ENCODE peak calls at places on chromosomes 6 and 20, in five cellular contexts. L is prostate gland; Q is stimulated activated CD8-positive, alpha-beta memory T cell treated with anti-CD3 and anti-CD28 coated beads, Interleukin-4, amount 100 ng/mL, for 24 hours; T is left ventricle myocardium inferior; F is astrocyte of the spinal cord. D is an unnamed sample.

GRCh38 chr20:2252419-2253060 is 43.3 kb upstream of the TGM3 start:
- DNase-seq in F (no peak), L (no peak), T (no peak), Q (no peak), D (no peak)

GRCh38 chr20:33697129-33697528 is 10.9 kb upstream of the E2F1 start:
- DNase-seq in L (no peak), T (no peak), F (no peak), Q (no peak), D (no peak)

GRCh38 chr6:42618686-42619085 is 54.9 kb downstream of the UBR2 start:
- DNase-seq in L (no peak), T (no peak), F (peak; percentile 10), Q (no peak), D (no peak)

GRCh38 chr20:54645445-54646155 is 170.2 kb downstream of the DOK5 start:
- DNase-seq in L (no peak), T (no peak), F (no peak), Q (no peak), D (peak; percentile 5)

GRCh38 chr6:142384455-142385332 is 82.9 kb downstream of the ADGRG6 start:
- DNase-seq in L (no peak), F (peak; percentile 25), Q (no peak), T (no peak), D (no peak)

GRCh38 chr6:129124334-129124733 is 241.4 kb downstream of the LAMA2 start:
- DNase-seq in Q (no peak), L (no peak), F (no peak), T (no peak), D (no peak)

GRCh38 chr6:35552285-35552917 is 39.7 kb upstream of the TULP1 start:
- DNase-seq in F (no peak), Q (peak; percentile 41), T (no peak), L (no peak), D (no peak)

GRCh38 chr6:111615916-111616612 is 10.4 kb upstream of the TRAF3IP2 start:
- DNase-seq in L (no peak), T (no peak), F (no peak), Q (no peak), D (no peak)

GRCh38 chr6:11356404-11357155 is 124.1 kb upstream of the NEDD9 start:
- DNase-seq in F (no peak), L (no peak), T (peak; percentile 24), Q (no peak), D (no peak)

GRCh38 chr6:164022632-164023031 is 608.1 kb downstream of the QKI start:
- DNase-seq in T (no peak), Q (no peak), F (no peak), L (no peak), D (no peak)

D was measured in kidney glomerular epithelial cell.